ENCODE peak calls at places on chromosomes 6 and 20, in five cellular contexts. R is adipocyte, M is right cardiac atrium, F is Peyer's patch, C is cardiac muscle cell. S is an unnamed sample.

GRCh38 chr6:133359760-133360159 is 118.6 kb downstream of the EYA4 start:
- DNase-seq in R (no peak), M (no peak), F (no peak), C (no peak), S (no peak)

GRCh38 chr6:3698021-3698420 is 53.5 kb downstream of the PXDC1 start:
- DNase-seq in R (no peak), M (no peak), F (no peak), C (peak; percentile 80), S (no peak)

GRCh38 chr6:4355241-4355640 is 219.9 kb upstream of the ECI2 start:
- DNase-seq in R (peak; percentile 68), M (no peak), F (no peak), C (peak; percentile 64), S (no peak)

GRCh38 chr6:111601875-111602274 is 3.8 kb downstream of the TRAF3IP2 start:
- DNase-seq in R (peak; percentile 80), M (no peak), F (no peak), C (peak; percentile 92), S (no peak)

GRCh38 chr6:88174906-88175305 is 8.8 kb upstream of the CNR1 start:
- DNase-seq in R (no peak), M (no peak), F (peak; percentile 63), C (no peak), S (no peak)

GRCh38 chr6:28137458-28138020 is 4.1 kb upstream of the ZKSCAN8 start:
- DNase-seq in R (peak; percentile 56), M (no peak), F (no peak), C (peak; percentile 30), S (no peak)

GRCh38 chr6:2843138-2843740 is 1.6 kb upstream of the SERPINB1 start:
- DNase-seq in R (peak; percentile 34), M (no peak), F (no peak), C (peak; percentile 46), S (no peak)

GRCh38 chr20:62285722-62286121 is 17.1 kb upstream of the ADRM1 start:
- DNase-seq in R (no peak), M (peak; percentile 81), F (no peak), C (no peak), S (no peak)

GRCh38 chr6:113047148-113047547 is 700.0 kb downstream of the RFPL4B start:
- DNase-seq in R (peak; percentile 65), M (no peak), F (no peak), C (no peak), S (no peak)

GRCh38 chr20:63290677-63291472 is 2.1 kb upstream of the COL20A1 start:
- DNase-seq in R (peak; percentile 65), M (peak; percentile 37), F (peak; percentile 52), C (peak; percentile 38), S (peak; percentile 34)

GRCh38 chr6:114009192-114009591 is 38.2 kb upstream of the HDAC2 start:
- DNase-seq in R (no peak), M (no peak), F (no peak), C (no peak), S (no peak)

GRCh38 chr20:21322921-21323321 is 19.8 kb downstream of the XRN2 start:
- DNase-seq in R (no peak), M (no peak), F (no peak), C (no peak), S (no peak)

GRCh38 chr6:42969934-42970333 is 9.0 kb downstream of the PEX6 start:
- DNase-seq in R (no peak), M (no peak), F (no peak), C (no peak), S (no peak)

GRCh38 chr20:62003567-62004405 is 61.9 kb downstream of the TAF4 start:
- DNase-seq in R (no peak), M (peak; percentile 1), F (no peak), C (no peak), S (no peak)

GRCh38 chr6:37783831-37784584 is 35.5 kb upstream of the ZFAND3 start:
- DNase-seq in R (no peak), M (peak; percentile 31), F (no peak), C (peak; percentile 55), S (no peak)

GRCh38 chr6:149060300-149060984 is 257.1 kb upstream of the TAB2 start:
- DNase-seq in R (no peak), M (no peak), F (peak; percentile 71), C (peak; percentile 35), S (peak; percentile 31)

GRCh38 chr6:165055231-165055630 is 254.2 kb downstream of the C6orf118 start:
- DNase-seq in R (no peak), M (no peak), F (no peak), C (peak; percentile 1), S (no peak)

GRCh38 chr20:2133318-2134183 is 31.9 kb downstream of the STK35 start:
- DNase-seq in R (peak; percentile 74), M (peak; percentile 51), F (no peak), C (peak; percentile 71), S (no peak)

GRCh38 chr20:2130668-2131067 is 29.0 kb downstream of the STK35 start:
- DNase-seq in R (no peak), M (no peak), F (no peak), C (no peak), S (no peak)

GRCh38 chr20:2130062-2130591 is 28.5 kb downstream of the STK35 start:
- DNase-seq in R (no peak), M (no peak), F (no peak), C (peak; percentile 55), S (no peak)

GRCh38 chr20:2132461-2132901 is 30.9 kb downstream of the STK35 start:
- DNase-seq in R (no peak), M (no peak), F (no peak), C (no peak), S (no peak)

GRCh38 chr20:2131366-2131765 is 29.7 kb downstream of the STK35 start:
- DNase-seq in R (peak; percentile 57), M (no peak), F (no peak), C (peak; percentile 40), S (no peak)
- H3K4me1 ChIP-seq in R (peaks cover 62% of the 10 kb centered on the region), M (peaks cover 23% of the 10 kb centered on the region), F (no peaks in the 10 kb centered on the region), C (peaks cover 19% of the 10 kb centered on the region), S (no peaks in the 10 kb centered on the region)

DNA sequence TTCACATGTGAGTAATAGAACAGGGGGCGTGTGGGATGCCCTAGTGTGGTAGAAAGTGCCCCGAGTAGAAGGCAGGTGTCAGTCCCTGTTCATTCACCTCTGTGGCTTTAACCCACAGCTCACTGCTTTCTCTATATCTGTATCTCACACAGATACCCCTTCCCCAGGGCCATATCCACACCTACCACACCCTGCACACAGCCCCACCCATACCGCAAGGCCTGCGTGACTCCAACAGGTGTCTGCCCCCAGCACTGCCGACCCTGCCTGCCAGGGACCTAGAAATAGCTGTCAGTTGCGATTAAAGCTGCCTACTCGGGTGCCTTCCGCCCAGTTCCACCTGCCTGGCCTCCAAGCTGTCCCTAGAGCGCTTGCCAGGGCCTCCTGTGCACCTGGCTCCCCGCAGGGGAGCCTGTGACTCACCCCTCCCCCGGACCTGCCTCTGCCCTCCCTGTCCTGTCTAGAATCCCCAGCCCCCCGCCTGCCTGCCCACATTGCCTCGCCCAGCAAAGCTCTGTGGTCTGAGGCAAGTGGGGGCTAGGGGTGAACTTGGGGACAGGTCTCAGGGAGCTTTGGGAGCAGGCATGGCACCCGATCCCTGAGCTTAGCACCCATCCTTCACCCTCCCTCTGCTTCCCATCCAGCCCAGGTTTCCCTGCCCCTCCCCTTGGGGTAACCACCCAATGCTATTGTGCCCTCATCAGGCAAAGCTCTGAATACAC is 38.3 kb upstream of the ID1 start:
- DNase-seq in R (no peak), M (no peak), F (no peak), C (no peak), S (peak; percentile 6)
- H3K4me1 ChIP-seq in R (peaks cover 32% of the 10 kb centered on the region), M (peaks cover 6% of the 10 kb centered on the region), F (no peaks in the 10 kb centered on the region), C (peaks cover 13% of the 10 kb centered on the region), S (peaks cover 4% of the 10 kb centered on the region)

GRCh38 chr6:34664270-34664971 is 32.1 kb downstream of the ILRUN start:
- DNase-seq in R (peak; percentile 58), M (no peak), F (no peak), C (peak; percentile 69), S (no peak)

GRCh38 chr6:34665019-34665418 is 31.5 kb downstream of the ILRUN start:
- DNase-seq in R (no peak), M (no peak), F (no peak), C (no peak), S (no peak)

GRCh38 chr6:34663887-34664269 is 32.7 kb downstream of the ILRUN start:
- DNase-seq in R (no peak), M (no peak), F (no peak), C (peak; percentile 39), S (no peak)

GRCh38 chr6:34671362-34671761 is 25.2 kb downstream of the ILRUN start:
- DNase-seq in R (peak; percentile 67), M (no peak), F (no peak), C (peak; percentile 35), S (no peak)

GRCh38 chr6:34667481-34668238 is 28.9 kb downstream of the ILRUN start:
- DNase-seq in R (peak; percentile 33), M (no peak), F (no peak), C (no peak), S (no peak)
- H3K4me1 ChIP-seq in R (peaks cover 53% of the 10 kb centered on the region), M (peaks cover 12% of the 10 kb centered on the region), F (no peaks in the 10 kb centered on the region), C (no peaks in the 10 kb centered on the region), S (peaks cover 29% of the 10 kb centered on the region)

GRCh38 chr6:39902786-39903465 is 31.3 kb downstream of the MOCS1 start:
- DNase-seq in R (no peak), M (no peak), F (no peak), C (no peak), S (no peak)

GRCh38 chr6:39899540-39900295 is 34.5 kb downstream of the MOCS1 start:
- DNase-seq in R (no peak), M (no peak), F (no peak), C (no peak), S (no peak)

GRCh38 chr6:39901116-39901655 is 33.1 kb downstream of the MOCS1 start:
- DNase-seq in R (no peak), M (no peak), F (no peak), C (no peak), S (no peak)

GRCh38 chr6:39902136-39902535 is 32.1 kb downstream of the MOCS1 start:
- DNase-seq in R (no peak), M (no peak), F (no peak), C (no peak), S (no peak)

GRCh38 chr6:39901670-39902069 is 32.6 kb downstream of the MOCS1 start:
- DNase-seq in R (no peak), M (no peak), F (no peak), C (no peak), S (no peak)
- H3K4me1 ChIP-seq in R (no peaks in the 10 kb centered on the region), M (no peaks in the 10 kb centered on the region), F (no peaks in the 10 kb centered on the region), C (no peaks in the 10 kb centered on the region), S (no peaks in the 10 kb centered on the region)

DNA sequence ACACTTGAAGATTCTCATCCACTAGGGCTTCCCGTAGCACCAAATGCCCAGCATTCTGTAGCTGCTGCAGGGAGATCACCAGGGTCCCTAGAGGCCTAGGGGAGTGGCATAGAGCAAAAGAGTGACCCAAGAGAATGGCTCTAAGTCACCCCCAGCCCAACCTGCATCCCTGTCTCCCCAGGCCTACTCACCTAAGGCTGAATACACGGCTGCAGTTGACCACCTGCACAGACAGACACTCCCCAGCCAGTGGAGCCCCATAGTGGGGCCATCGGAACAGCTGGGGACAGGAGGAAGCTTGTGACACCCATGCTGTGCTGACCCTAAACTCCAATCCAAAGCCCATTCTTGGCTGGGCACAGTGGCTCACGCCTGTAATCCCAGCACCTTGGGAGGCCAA is 9.5 kb upstream of the SPAG4 start:
- DNase-seq in R (no peak), M (no peak), F (no peak), C (no peak), S (no peak)
- H3K4me1 ChIP-seq in R (peaks cover 8% of the 10 kb centered on the region), M (no peaks in the 10 kb centered on the region), F (no peaks in the 10 kb centered on the region), C (no peaks in the 10 kb centered on the region), S (peaks cover 7% of the 10 kb centered on the region)

DNA sequence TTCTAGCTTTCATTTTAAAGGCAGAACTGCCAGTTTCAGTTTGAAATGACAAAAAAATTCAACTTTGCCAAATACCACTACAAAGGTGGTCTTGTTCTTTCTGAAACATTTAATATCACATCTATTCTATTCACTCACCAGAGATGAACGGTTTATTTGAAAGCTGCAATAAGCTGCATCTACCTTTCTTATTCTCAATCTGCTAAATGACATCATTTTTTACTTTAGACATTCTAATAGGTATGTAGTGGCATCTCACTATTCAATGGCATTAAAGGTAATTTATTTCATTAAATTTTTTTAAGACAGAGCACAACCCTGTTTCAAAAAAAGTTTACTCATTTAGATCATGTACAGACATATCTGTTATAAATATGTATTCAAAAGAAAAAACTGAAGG is 66.5 kb upstream of the SMIM29 start:
- DNase-seq in R (no peak), M (no peak), F (no peak), C (no peak), S (no peak)
- H3K4me1 ChIP-seq in R (peaks cover 14% of the 10 kb centered on the region), M (peaks cover 11% of the 10 kb centered on the region), F (no peaks in the 10 kb centered on the region), C (no peaks in the 10 kb centered on the region), S (no peaks in the 10 kb centered on the region)